ENCODE peak calls at places on chromosomes 13 and 19, in seven cellular contexts. F, X, S, A, O, K and I are unnamed samples.

GRCh38 chr19:2542341-2543069 is 66.6 kb downstream of the GADD45B start:
- DNase-seq in F (no peak), X (peak), S (no peak), A (no peak), O (no peak), K (no peak), I (no peak)

GRCh38 chr19:8421484-8422461 is 8.7 kb downstream of the MARCHF2 start:
- DNase-seq in F (no peak), X (no peak), S (no peak), A (no peak), O (no peak), K (no peak), I (no peak)

GRCh38 chr19:45526143-45526542 is 18.9 kb downstream of the VASP start:
- DNase-seq in F (peak), X (peak), S (no peak), A (peak), O (no peak), K (peak), I (peak)

GRCh38 chr19:40284501-40285352 is at the start of gene AKT2:
- DNase-seq in F (peak), X (peak), S (no peak), A (no peak), O (peak), K (peak), I (peak)

GRCh38 chr13:50990540-50991506 is 81.2 kb downstream of the RNASEH2B start:
- DNase-seq in F (no peak), X (no peak), S (no peak), A (no peak), O (no peak), K (peak), I (no peak)

GRCh38 chr13:94433055-94433947 is 46.2 kb downstream of the DCT start:
- DNase-seq in F (no peak), X (no peak), S (no peak), A (no peak), O (no peak), K (no peak), I (no peak)

GRCh38 chr19:43778651-43779050 is 2.1 kb downstream of the KCNN4 start:
- DNase-seq in F (peak), X (no peak), S (no peak), A (peak), O (no peak), K (no peak), I (peak)

GRCh38 chr19:4589579-4590410 is 30.3 kb upstream of the SEMA6B start:
- DNase-seq in F (peak), X (peak), S (no peak), A (no peak), O (no peak), K (no peak), I (no peak)

GRCh38 chr13:102847272-102848234 is 1.7 kb downstream of the ERCC5 start:
- DNase-seq in F (peak), X (peak), S (no peak), A (no peak), O (no peak), K (peak), I (no peak)

GRCh38 chr13:50901701-50902100 is 7.9 kb upstream of the RNASEH2B start:
- DNase-seq in F (no peak), X (no peak), S (no peak), A (no peak), O (no peak), K (no peak), I (no peak)

GRCh38 chr19:19591133-19591825 is 27.2 kb downstream of the PBX4 start:
- DNase-seq in F (no peak), X (peak), S (no peak), A (no peak), O (peak), K (peak), I (no peak)

GRCh38 chr19:47614559-47614958 is 5.6 kb downstream of the BICRA start:
- DNase-seq in F (no peak), X (no peak), S (no peak), A (no peak), O (no peak), K (no peak), I (no peak)

GRCh38 chr19:46975918-46976782 is 43.5 kb upstream of the NPAS1 start:
- DNase-seq in F (no peak), X (no peak), S (peak), A (peak), O (no peak), K (peak), I (no peak)

GRCh38 chr13:25046274-25046984 is 49.5 kb upstream of the PABPC3 start:
- DNase-seq in F (peak), X (no peak), S (no peak), A (no peak), O (no peak), K (peak), I (no peak)

GRCh38 chr19:13068064-13068807 is 34.4 kb downstream of the LYL1 start:
- DNase-seq in F (no peak), X (peak), S (no peak), A (no peak), O (no peak), K (no peak), I (no peak)

GRCh38 chr13:50580684-50581305 is 262.7 kb downstream of the DLEU7 start:
- DNase-seq in F (no peak), X (no peak), S (no peak), A (no peak), O (no peak), K (peak), I (no peak)

GRCh38 chr13:70923863-70924752 is 815.9 kb upstream of the KLHL1 start:
- DNase-seq in F (no peak), X (no peak), S (no peak), A (no peak), O (no peak), K (no peak), I (no peak)

GRCh38 chr13:60645552-60646138 is 248.6 kb downstream of the TDRD3 start:
- DNase-seq in F (no peak), X (no peak), S (no peak), A (no peak), O (no peak), K (no peak), I (no peak)

GRCh38 chr13:81929988-81930387 is 1589.1 kb upstream of the SPRY2 start:
- DNase-seq in F (peak), X (peak), S (no peak), A (no peak), O (no peak), K (peak), I (no peak)

GRCh38 chr13:33825083-33825482 is 7.1 kb downstream of the RFC3 start:
- DNase-seq in F (no peak), X (no peak), S (no peak), A (no peak), O (no peak), K (no peak), I (no peak)

GRCh38 chr19:10294368-10294697 is 4.6 kb downstream of the ICAM5 start:
- DNase-seq in F (no peak), X (no peak), S (no peak), A (no peak), O (no peak), K (no peak), I (no peak)